ENCODE peak calls at places on chromosomes 5 and 9, in six cellular contexts. S, M, D, L, U and X are unnamed samples.

GRCh38 chr5:154364845-154365244 is 81.0 kb upstream of the SAP30L start:
- DNase-seq in D (no peak), M (no peak), S (peak), L (no peak), U (no peak), X (no peak)

GRCh38 chr5:79386679-79387078 is 127.3 kb downstream of the HOMER1 start:
- DNase-seq in M (no peak), D (no peak), L (no peak), U (no peak), S (no peak), X (no peak)

GRCh38 chr5:150577378-150577777 is 63.1 kb upstream of the SYNPO start:
- DNase-seq in S (no peak), D (no peak), U (no peak), L (no peak), M (no peak), X (no peak)

GRCh38 chr9:121825481-121825830 is 174.0 kb downstream of the DAB2IP start:
- DNase-seq in U (no peak), D (no peak), L (no peak), S (no peak), M (no peak), X (peak)

GRCh38 chr5:78523314-78524193 is 125.0 kb downstream of the LHFPL2 start:
- DNase-seq in L (no peak), M (no peak), S (no peak), D (no peak), U (no peak), X (no peak)

GRCh38 chr5:92944903-92945629 is 636.0 kb downstream of the NR2F1-AS1 start:
- DNase-seq in L (no peak), M (no peak), D (no peak), U (no peak), S (peak), X (no peak)

GRCh38 chr9:130677252-130677651 is 12.9 kb downstream of the PRDM12 start:
- DNase-seq in M (no peak), L (no peak), S (no peak), U (no peak), D (no peak), X (no peak)

GRCh38 chr5:116524966-116525365 is 49.7 kb downstream of the SEMA6A start:
- DNase-seq in D (no peak), U (no peak), M (no peak), L (no peak), S (no peak), X (no peak)

GRCh38 chr5:55821731-55822512 is 29.2 kb upstream of the IL31RA start:
- DNase-seq in D (no peak), S (no peak), M (no peak), L (no peak), U (no peak), X (no peak)

GRCh38 chr5:99169309-99169708 is 240.5 kb upstream of the CHD1 start:
- DNase-seq in L (no peak), D (no peak), S (peak), U (no peak), M (no peak), X (no peak)

GRCh38 chr9:106648799-106649198 is 214.2 kb upstream of the ZNF462 start:
- DNase-seq in L (no peak), D (no peak), M (no peak), S (peak), U (no peak), X (no peak)

GRCh38 chr9:87678650-87679355 is 47.1 kb upstream of the CTSL start:
- DNase-seq in M (no peak), D (no peak), S (peak), L (peak), U (no peak), X (peak)

GRCh38 chr5:43497311-43498104 is 13.8 kb upstream of the TMEM267 start:
- DNase-seq in M (no peak), D (no peak), U (no peak), L (no peak), S (no peak), X (no peak)

GRCh38 chr5:150599917-150600511 is 40.4 kb upstream of the SYNPO start:
- DNase-seq in M (no peak), U (peak), D (no peak), L (no peak), S (peak), X (peak)

GRCh38 chr5:103364074-103364473 is 105.5 kb downstream of the MACIR start:
- DNase-seq in S (no peak), D (no peak), L (no peak), M (no peak), U (no peak), X (no peak)

GRCh38 chr5:79021753-79022152 is 36.6 kb upstream of the ARSB start:
- DNase-seq in U (no peak), S (no peak), D (no peak), L (no peak), M (no peak), X (no peak)

GRCh38 chr9:89433826-89434225 is 64.1 kb downstream of the SEMA4D start:
- DNase-seq in M (no peak), L (no peak), D (no peak), S (no peak), U (no peak), X (no peak)

GRCh38 chr5:56059854-56060253 is 65.1 kb upstream of the IL6ST start:
- DNase-seq in D (no peak), S (no peak), L (no peak), M (peak), U (no peak), X (no peak)

GRCh38 chr9:131485728-131486381 is 16.9 kb upstream of the POMT1 start:
- DNase-seq in U (no peak), D (no peak), L (no peak), M (no peak), S (no peak), X (no peak)

GRCh38 chr5:159906463-159906862 is 9.8 kb upstream of the ADRA1B start:
- DNase-seq in D (no peak), L (no peak), M (no peak), S (no peak), U (no peak), X (no peak)

GRCh38 chr5:52947208-52947607 is 41.9 kb upstream of the ITGA2 start:
- DNase-seq in D (no peak), S (no peak), M (no peak), U (no peak), L (no peak), X (no peak)

GRCh38 chr9:125484632-125485282 is 222.3 kb downstream of the MAPKAP1 start:
- DNase-seq in L (no peak), S (peak), M (no peak), U (no peak), D (no peak), X (no peak)

GRCh38 chr9:133737071-133737773 is 930 bp downstream of the SARDH start:
- DNase-seq in M (peak), L (no peak), D (no peak), U (no peak), S (no peak), X (no peak)

GRCh38 chr5:59529286-59529685 is 364.2 kb downstream of the PDE4D start:
- DNase-seq in M (no peak), L (no peak), S (no peak), U (no peak), D (no peak), X (no peak)

GRCh38 chr9:21402387-21403247 is 6.3 kb upstream of the IFNA8 start:
- DNase-seq in L (no peak), U (no peak), D (no peak), S (no peak), M (peak), X (no peak)

GRCh38 chr9:134585746-134586706 is 55.6 kb upstream of the COL5A1 start:
- DNase-seq in L (no peak), S (peak), M (peak), U (no peak), D (no peak), X (peak)

GRCh38 chr5:178314066-178314660 is 81.6 kb upstream of the PHYKPL start:
- DNase-seq in U (no peak), M (no peak), S (no peak), L (no peak), D (no peak), X (no peak)